ENCODE peak calls at places on chromosomes 12 and 14, in ten cellular contexts. S, Y, D, H, C, R, P, E, J and M are unnamed samples.

GRCh38 chr12:80443974-80444666 is at the start of gene PTPRQ:
- DNase-seq in S (no peak), Y (no peak), D (peak; percentile 67), H (no peak), C (no peak), R (no peak), P (no peak), E (no peak), J (no peak), M (no peak)

GRCh38 chr12:130715996-130716917 is at the start of gene RIMBP2:
- DNase-seq in S (no peak), Y (no peak), D (peak; percentile 16), H (no peak), C (peak; percentile 74), R (no peak), P (no peak), E (no peak), J (peak; percentile 35), M (no peak)

GRCh38 chr14:52069617-52070431 is 965 bp upstream of the NID2 start:
- DNase-seq in S (no peak), Y (no peak), D (peak; percentile 69), H (peak; percentile 70), C (no peak), R (no peak), P (no peak), E (no peak), J (no peak), M (no peak)

GRCh38 chr14:59277659-59278058 is 89.2 kb downstream of the DAAM1 start:
- DNase-seq in S (no peak), Y (no peak), D (no peak), H (no peak), C (no peak), R (no peak), P (no peak), E (no peak), J (no peak), M (no peak)

GRCh38 chr12:119176267-119177055 is 2.3 kb upstream of the HSPB8 start:
- DNase-seq in S (peak; percentile 48), Y (no peak), D (peak; percentile 94), H (peak; percentile 96), C (peak; percentile 32), R (no peak), P (no peak), E (no peak), J (peak; percentile 73), M (no peak)

GRCh38 chr14:26370118-26370517 is 227.7 kb downstream of the NOVA1 start:
- DNase-seq in S (no peak), Y (no peak), D (peak; percentile 92), H (no peak), C (peak; percentile 36), R (no peak), P (no peak), E (no peak), J (no peak), M (no peak)

GRCh38 chr12:13178568-13179158 is 17.9 kb upstream of the EMP1 start:
- DNase-seq in S (no peak), Y (no peak), D (no peak), H (no peak), C (no peak), R (no peak), P (no peak), E (no peak), J (no peak), M (no peak)

GRCh38 chr14:89425931-89426330 is 8.9 kb upstream of the FOXN3 start:
- DNase-seq in S (no peak), Y (no peak), D (peak; percentile 98), H (peak; percentile 85), C (no peak), R (no peak), P (no peak), E (no peak), J (no peak), M (peak; percentile 51)

GRCh38 chr14:105187116-105187515 is 6.0 kb upstream of the NUDT14 start:
- DNase-seq in S (no peak), Y (no peak), D (no peak), H (no peak), C (peak; percentile 67), R (no peak), P (no peak), E (no peak), J (no peak), M (no peak)

GRCh38 chr12:124545508-124546418 is 21.6 kb downstream of the NCOR2 start:
- DNase-seq in S (no peak), Y (no peak), D (no peak), H (no peak), C (no peak), R (peak; percentile 79), P (no peak), E (no peak), J (no peak), M (peak; percentile 81)

GRCh38 chr12:14327717-14328116 is 37.8 kb upstream of the ATF7IP start:
- DNase-seq in S (no peak), Y (no peak), D (no peak), H (peak; percentile 48), C (no peak), R (no peak), P (no peak), E (no peak), J (no peak), M (no peak)

GRCh38 chr14:101560534-101561113 is 671 bp upstream of the DIO3 start:
- DNase-seq in S (no peak), Y (no peak), D (no peak), H (no peak), C (no peak), R (no peak), P (no peak), E (no peak), J (no peak), M (no peak)

GRCh38 chr14:104477804-104478375 is 101.7 kb upstream of the C14orf180 start:
- DNase-seq in S (no peak), Y (no peak), D (no peak), H (no peak), C (peak; percentile 41), R (no peak), P (no peak), E (no peak), J (no peak), M (no peak)

GRCh38 chr14:81537193-81537592 is 3.5 kb upstream of the SEL1L start:
- DNase-seq in S (no peak), Y (no peak), D (no peak), H (no peak), C (no peak), R (no peak), P (no peak), E (no peak), J (no peak), M (no peak)

GRCh38 chr12:110858848-110859247 is 12.1 kb downstream of the CCDC63 start:
- DNase-seq in S (no peak), Y (no peak), D (no peak), H (peak; percentile 55), C (no peak), R (no peak), P (no peak), E (no peak), J (no peak), M (no peak)

GRCh38 chr14:105475269-105475915 is 771 bp downstream of the CRIP2 start:
- DNase-seq in S (no peak), Y (no peak), D (no peak), H (peak; percentile 73), C (peak; percentile 21), R (no peak), P (no peak), E (no peak), J (peak; percentile 60), M (peak; percentile 73)

GRCh38 chr12:94148841-94149780 is 734 bp downstream of the PLXNC1 start:
- DNase-seq in S (peak; percentile 12), Y (peak; percentile 43), D (peak; percentile 49), H (peak; percentile 76), C (peak; percentile 49), R (peak; percentile 68), P (peak; percentile 43), E (no peak), J (no peak), M (peak; percentile 80)

GRCh38 chr12:29882771-29883315 is 99.1 kb upstream of the TMTC1 start:
- DNase-seq in S (no peak), Y (no peak), D (no peak), H (peak; percentile 5), C (no peak), R (no peak), P (no peak), E (no peak), J (no peak), M (no peak)

GRCh38 chr14:68680541-68681051 is 112.3 kb downstream of the ZFP36L1 start:
- DNase-seq in S (no peak), Y (no peak), D (peak; percentile 81), H (peak; percentile 62), C (no peak), R (no peak), P (no peak), E (no peak), J (no peak), M (no peak)

GRCh38 chr14:80215756-80216581 is 4.7 kb upstream of the DIO2 start:
- DNase-seq in S (no peak), Y (no peak), D (peak; percentile 47), H (peak; percentile 98), C (no peak), R (no peak), P (no peak), E (no peak), J (no peak), M (no peak)

GRCh38 chr12:90978117-90978770 is 23.3 kb upstream of the CCER1 start:
- DNase-seq in S (no peak), Y (no peak), D (peak; percentile 87), H (peak; percentile 83), C (peak; percentile 44), R (no peak), P (no peak), E (no peak), J (no peak), M (no peak)

GRCh38 chr12:129571901-129572494 is 331.8 kb downstream of the TMEM132D start:
- DNase-seq in S (no peak), Y (no peak), D (no peak), H (no peak), C (no peak), R (no peak), P (no peak), E (no peak), J (no peak), M (no peak)

GRCh38 chr14:54219281-54220121 is 177.3 kb upstream of the CDKN3 start:
- DNase-seq in S (no peak), Y (no peak), D (no peak), H (no peak), C (no peak), R (no peak), P (no peak), E (no peak), J (no peak), M (no peak)

GRCh38 chr12:52023182-52023975 is 16.6 kb downstream of the TAMALIN start:
- DNase-seq in S (peak; percentile 39), Y (peak; percentile 94), D (peak; percentile 65), H (peak; percentile 66), C (peak; percentile 84), R (peak; percentile 95), P (peak; percentile 84), E (no peak), J (peak; percentile 64), M (peak; percentile 96)

GRCh38 chr14:65252471-65253255 is 150.3 kb upstream of the MAX start:
- DNase-seq in S (no peak), Y (no peak), D (no peak), H (peak; percentile 22), C (no peak), R (no peak), P (no peak), E (no peak), J (no peak), M (no peak)

GRCh38 chr14:102164241-102164641 is 24.5 kb downstream of the WDR20 start:
- DNase-seq in S (no peak), Y (no peak), D (peak; percentile 55), H (no peak), C (no peak), R (no peak), P (no peak), E (no peak), J (no peak), M (no peak)

GRCh38 chr14:74820288-74820687 is 55.7 kb downstream of the PROX2 start:
- DNase-seq in S (no peak), Y (no peak), D (no peak), H (no peak), C (no peak), R (no peak), P (no peak), E (no peak), J (no peak), M (no peak)

GRCh38 chr12:14714437-14714836 is 18.0 kb upstream of the GUCY2C start:
- DNase-seq in S (no peak), Y (no peak), D (no peak), H (no peak), C (peak; percentile 94), R (no peak), P (no peak), E (no peak), J (no peak), M (no peak)